ENCODE peak calls at places on chromosome 3, in four cellular contexts. J is PC-9, C is thyroid gland, I is ovary. T is an unnamed sample. For H3K4me1, the result is how much of the 10 kb centered on the place peaks cover.

GRCh38 chr3:179769411-179770247 is 116.8 kb downstream of the USP13 start:
- DNase-seq in J (no peak), C (peak), I (no peak), T (no peak)

GRCh38 chr3:172939651-172940293 is 189.2 kb downstream of the ECT2 start:
- DNase-seq in J (no peak), C (no peak), I (no peak), T (no peak)

GRCh38 chr3:57152150-57152549 is 13.0 kb downstream of the IL17RD start:
- DNase-seq in J (no peak), C (peak), I (no peak), T (no peak)

GRCh38 chr3:18189651-18190050 is 235.5 kb downstream of the SATB1 start:
- DNase-seq in J (no peak), C (no peak), I (no peak), T (no peak)

GRCh38 chr3:171257251-171258179 is 202.7 kb downstream of the TNIK start:
- DNase-seq in J (no peak), C (no peak), I (no peak), T (no peak)

GRCh38 chr3:46378426-46378942 is 7.7 kb downstream of the CCR5 start:
- DNase-seq in J (peak), C (peak), I (peak), T (peak)

GRCh38 chr3:134486577-134487041 is 752 bp downstream of the CEP63 start:
- DNase-seq in J (no peak), C (no peak), I (no peak), T (no peak)

GRCh38 chr3:177835008-177835407 is 637.7 kb upstream of the TBL1XR1 start:
- DNase-seq in J (peak), C (no peak), I (no peak), T (no peak)

GRCh38 chr3:161166051-161166450 is 55.1 kb upstream of the NMD3 start:
- DNase-seq in J (no peak), C (no peak), I (no peak), T (no peak)

GRCh38 chr3:183439510-183439909 is 11.1 kb upstream of the MCF2L2 start:
- DNase-seq in J (no peak), C (no peak), I (no peak), T (no peak)

GRCh38 chr3:17901893-17902292 is 159.5 kb upstream of the TBC1D5 start:
- DNase-seq in J (no peak), C (no peak), I (no peak), T (no peak)

GRCh38 chr3:22986958-22987357 is 216.2 kb upstream of the UBE2E2 start:
- DNase-seq in J (no peak), C (no peak), I (no peak), T (no peak)

GRCh38 chr3:50015918-50016317 is 72.8 kb upstream of the RBM5 start:
- DNase-seq in J (no peak), C (no peak), I (no peak), T (no peak)

GRCh38 chr3:27659279-27660021 is 62.7 kb downstream of the EOMES start:
- DNase-seq in J (peak), C (peak), I (peak), T (peak)

GRCh38 chr3:151281671-151282334 is 3.5 kb upstream of the P2RY14 start:
- DNase-seq in J (no peak), C (no peak), I (no peak), T (no peak)

GRCh38 chr3:57518276-57518914 is 25.7 kb downstream of the DNAH12 start:
- DNase-seq in J (peak), C (no peak), I (no peak), T (no peak)

GRCh38 chr3:197511130-197511529 is 44.6 kb downstream of the BDH1 start:
- DNase-seq in J (no peak), C (no peak), I (no peak), T (no peak)

GRCh38 chr3:128296469-128297251 is 143.4 kb downstream of the EEFSEC start:
- DNase-seq in J (no peak), C (no peak), I (no peak), T (peak)

GRCh38 chr3:128297401-128298138 is 144.3 kb downstream of the EEFSEC start:
- DNase-seq in J (peak), C (peak), I (no peak), T (peak)

GRCh38 chr3:128290484-128290883 is 137.2 kb downstream of the EEFSEC start:
- DNase-seq in J (no peak), C (no peak), I (no peak), T (no peak)

GRCh38 chr3:128294999-128295468 is 141.8 kb downstream of the EEFSEC start:
- DNase-seq in J (no peak), C (no peak), I (no peak), T (no peak)

GRCh38 chr3:128293930-128294329 is 140.6 kb downstream of the EEFSEC start:
- DNase-seq in J (no peak), C (no peak), I (no peak), T (no peak)
- H3K4me1 ChIP-seq in J (under half), C (under half), I (under half), T (under half)

GRCh38 chr3:195118671-195119070 is 152.3 kb downstream of the XXYLT1 start:
- DNase-seq in J (peak), C (no peak), I (no peak), T (no peak)

GRCh38 chr3:195120199-195120556 is 150.8 kb downstream of the XXYLT1 start:
- DNase-seq in J (no peak), C (no peak), I (no peak), T (no peak)

GRCh38 chr3:195116393-195117185 is 154.4 kb downstream of the XXYLT1 start:
- DNase-seq in J (no peak), C (no peak), I (no peak), T (no peak)

GRCh38 chr3:195119461-195120198 is 151.3 kb downstream of the XXYLT1 start:
- DNase-seq in J (peak), C (no peak), I (no peak), T (no peak)

DNA sequence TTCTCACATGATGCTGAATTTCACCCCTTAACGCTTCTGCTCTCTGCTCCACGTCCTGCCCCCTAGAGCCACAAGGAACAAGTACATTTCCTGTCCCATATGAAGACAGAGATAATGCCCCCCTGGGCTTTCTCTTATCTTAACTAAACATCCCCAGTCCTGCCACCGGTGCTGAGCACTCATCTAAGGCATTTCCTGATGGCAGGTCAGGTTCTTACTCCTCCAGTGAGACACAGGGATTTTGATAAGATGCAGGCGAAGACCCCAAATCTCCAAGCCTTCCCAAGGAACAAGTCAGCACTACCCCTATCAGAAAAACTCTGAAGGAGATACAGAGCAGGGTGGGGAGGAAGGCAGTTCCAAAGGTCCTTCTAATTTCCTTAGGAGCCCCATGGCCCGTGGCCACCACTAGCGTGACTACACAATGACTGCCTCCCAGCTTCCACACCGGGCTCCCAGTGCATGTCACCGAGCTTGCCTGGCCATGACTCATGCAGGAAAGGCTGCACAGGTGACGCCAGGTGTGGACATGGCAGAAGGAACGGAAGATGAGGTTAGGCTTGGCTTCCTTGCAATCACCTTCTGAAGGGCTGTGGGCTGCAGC is 152.9 kb downstream of the XXYLT1 start:
- DNase-seq in J (peak), C (no peak), I (no peak), T (no peak)
- TF ChIP-seq CTCF in J (peak), C (no peak), I (no peak), T (peak)

GRCh38 chr3:127043731-127044510 is 61.0 kb downstream of the PLXNA1 start:
- DNase-seq in J (peak), C (peak), I (peak), T (no peak)
- H3K27ac ChIP-seq in J (peak), C (peak), I (no peak), T (no peak)

GRCh38 chr3:136956994-136957393 is 789 bp upstream of the IL20RB start:
- DNase-seq in J (no peak), C (no peak), I (no peak), T (no peak)
- H3K4me1 ChIP-seq in J (half or more), C (under half), I (under half), T (under half)

GRCh38 chr3:167716920-167717319 is 17.8 kb downstream of the PDCD10 start:
- DNase-seq in J (no peak), C (no peak), I (no peak), T (no peak)
- TF ChIP-seq CTCF in J (no peak), C (no peak), I (no peak), T (no peak)

DNA sequence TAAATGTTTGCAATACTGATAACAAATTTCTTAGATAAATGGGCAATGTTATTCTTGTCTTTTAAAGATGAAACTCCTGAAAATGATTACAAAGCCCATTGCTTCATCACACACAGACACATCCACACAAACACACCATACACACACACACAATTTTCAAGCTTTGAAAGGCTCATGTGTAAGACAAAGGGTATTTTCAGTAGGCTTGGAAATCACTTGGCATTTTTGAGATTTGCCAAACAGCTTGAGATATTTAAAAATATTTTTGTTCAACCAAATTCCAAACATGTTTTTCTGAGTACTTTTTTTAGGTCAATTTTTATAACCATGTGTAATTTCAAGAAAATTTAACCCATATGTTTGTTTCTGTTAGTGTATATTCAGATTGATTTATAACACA is 283.7 kb downstream of the ROBO2 start:
- DNase-seq in J (no peak), C (no peak), I (no peak), T (no peak)
- H3K27ac ChIP-seq in J (no peak), C (no peak), I (no peak), T (no peak)